ENCODE peak calls at places on chromosomes 13 and 19, in seven cellular contexts. Z is heart right ventricle, K is GM13977, J is fibroblast of lung, Q is upper lobe of right lung, O is H9, W is tibial artery. F is an unnamed sample.

GRCh38 chr19:3760871-3761361 is 576 bp downstream of the APBA3 start:
- DNase-seq in Z (no peak), J (peak; percentile 5), W (no peak), Q (no peak), O (no peak), K (no peak), F (no peak)

GRCh38 chr19:56253737-56254136 is 18.8 kb upstream of the EDDM13 start:
- DNase-seq in O (no peak), Z (no peak), J (peak; percentile 74), Q (no peak), W (no peak), K (peak; percentile 64), F (peak; percentile 70)

GRCh38 chr19:6113616-6114188 is 3.4 kb upstream of the RFX2 start:
- DNase-seq in J (no peak), O (no peak), W (no peak), K (no peak), Q (no peak), Z (no peak), F (no peak)

GRCh38 chr19:52190679-52191293 is 934 bp downstream of the PPP2R1A start:
- DNase-seq in K (no peak), W (peak; percentile 71), J (peak; percentile 51), Z (peak; percentile 32), O (no peak), Q (peak; percentile 70), F (peak; percentile 14)

GRCh38 chr19:18029617-18030338 is 21.8 kb downstream of the ARRDC2 start:
- DNase-seq in O (no peak), J (no peak), K (no peak), Z (no peak), Q (no peak), W (no peak), F (peak; percentile 28)

GRCh38 chr19:16015805-16016173 is 60.5 kb upstream of the TPM4 start:
- DNase-seq in O (no peak), K (no peak), J (no peak), Q (peak; percentile 41), Z (no peak), W (no peak), F (no peak)

GRCh38 chr13:38697197-38697596 is 10.3 kb downstream of the FREM2 start:
- DNase-seq in K (no peak), J (no peak), Q (no peak), O (no peak), W (no peak), Z (no peak), F (no peak)

GRCh38 chr19:4506449-4507149 is 11.7 kb downstream of the PLIN4 start:
- DNase-seq in Z (no peak), W (no peak), K (no peak), Q (no peak), O (no peak), J (peak; percentile 44), F (peak; percentile 44)

GRCh38 chr13:29411493-29411892 is 184.0 kb downstream of the SLC7A1 start:
- DNase-seq in W (no peak), Q (no peak), K (no peak), Z (no peak), O (no peak), J (no peak), F (peak; percentile 64)

GRCh38 chr13:105616313-105617075 is 919.0 kb downstream of the EFNB2 start:
- DNase-seq in Q (no peak), J (peak; percentile 44), W (no peak), O (no peak), K (no peak), Z (no peak), F (no peak)

GRCh38 chr13:72149701-72150100 is 282.7 kb upstream of the DACH1 start:
- DNase-seq in O (no peak), Z (no peak), Q (no peak), J (no peak), W (no peak), K (no peak), F (no peak)

GRCh38 chr19:55082023-55082851 is 6.6 kb downstream of the EPS8L1 start:
- DNase-seq in W (no peak), J (peak; percentile 34), Q (no peak), K (peak; percentile 86), Z (no peak), O (peak; percentile 97), F (no peak)

GRCh38 chr13:23960566-23961156 is 63.4 kb upstream of the C1QTNF9B start:
- DNase-seq in Q (no peak), K (no peak), O (no peak), J (peak; percentile 63), Z (no peak), W (no peak), F (peak; percentile 53)

GRCh38 chr13:55394470-55394869 is 1746.2 kb upstream of the PRR20A start:
- DNase-seq in K (no peak), Z (no peak), W (no peak), Q (no peak), J (no peak), O (no peak), F (no peak)

GRCh38 chr13:31073859-31074718 is 87.6 kb downstream of the HSPH1 start:
- DNase-seq in J (peak; percentile 33), Z (no peak), O (no peak), W (no peak), K (peak; percentile 78), Q (no peak), F (peak; percentile 61)

GRCh38 chr19:18809149-18809978 is 18.3 kb upstream of the COMP start:
- DNase-seq in Z (peak; percentile 49), J (peak; percentile 91), W (peak; percentile 91), K (no peak), O (no peak), Q (no peak), F (peak; percentile 76)

GRCh38 chr13:39370554-39370953 is 232.4 kb downstream of the LHFPL6 start:
- DNase-seq in K (no peak), J (no peak), Z (peak; percentile 37), O (no peak), Q (no peak), W (peak; percentile 84), F (peak; percentile 30)

GRCh38 chr13:39897636-39898035 is 242.2 kb downstream of the COG6 start:
- DNase-seq in O (no peak), J (no peak), Z (no peak), Q (no peak), W (no peak), K (no peak), F (no peak)

GRCh38 chr13:98570929-98571372 is 6.0 kb downstream of the STK24 start:
- DNase-seq in Z (no peak), W (no peak), O (no peak), K (peak; percentile 85), Q (no peak), J (no peak), F (no peak)

GRCh38 chr13:71517004-71517403 is 350.0 kb downstream of the DACH1 start:
- DNase-seq in K (no peak), Q (no peak), O (no peak), J (no peak), Z (no peak), W (no peak), F (no peak)

GRCh38 chr19:30853036-30853435 is 480.9 kb downstream of the ZNF536 start:
- DNase-seq in Z (no peak), K (no peak), J (no peak), W (no peak), O (no peak), Q (no peak), F (no peak)

GRCh38 chr19:16369306-16369663 is 44.7 kb downstream of the KLF2 start:
- DNase-seq in O (no peak), K (no peak), J (no peak), W (no peak), Q (no peak), Z (no peak), F (no peak)

GRCh38 chr19:5903502-5904301 is at the start of gene NDUFA11:
- DNase-seq in W (peak; percentile 97), Z (peak; percentile 97), K (peak; percentile 94), O (peak; percentile 98), Q (peak; percentile 99), J (no peak), F (peak; percentile 96)

GRCh38 chr19:13160557-13160956 is 10.3 kb downstream of the IER2 start:
- DNase-seq in Q (no peak), J (peak; percentile 28), Z (no peak), K (no peak), O (no peak), W (no peak), F (peak; percentile 64)

GRCh38 chr19:34350161-34350561 is 14.8 kb upstream of the GPI start:
- DNase-seq in W (no peak), K (no peak), Q (no peak), Z (no peak), J (no peak), O (no peak), F (no peak)

GRCh38 chr13:94933230-94933751 is 220.9 kb upstream of the SOX21 start:
- DNase-seq in W (no peak), Q (no peak), Z (no peak), O (no peak), K (no peak), J (no peak), F (no peak)

GRCh38 chr13:38166121-38166520 is 183.5 kb upstream of the UFM1 start:
- DNase-seq in J (no peak), Q (no peak), Z (no peak), W (no peak), K (no peak), O (no peak), F (peak; percentile 31)

GRCh38 chr13:94249512-94249911 is 230.0 kb downstream of the DCT start:
- DNase-seq in Q (no peak), Z (no peak), K (no peak), W (no peak), J (peak; percentile 63), O (no peak), F (peak; percentile 62)

GRCh38 chr13:33606692-33607091 is 211.3 kb upstream of the RFC3 start:
- DNase-seq in W (no peak), Z (no peak), O (peak; percentile 39), J (peak; percentile 20), Q (no peak), K (no peak), F (no peak)

GRCh38 chr13:43787998-43788397 is 1.2 kb upstream of the ENOX1 start:
- DNase-seq in O (no peak), Q (no peak), W (no peak), J (peak; percentile 68), K (peak; percentile 12), Z (no peak), F (peak; percentile 54)
- TF ChIP-seq CTCF in O (peak; percentile 36), Q (peak; percentile 23), W (no peak), J (peak; percentile 53), K (no peak), Z (peak; percentile 32), F (peak; percentile 79)

GRCh38 chr19:38544569-38545315 is 73.0 kb downstream of the MAP4K1 start:
- DNase-seq in O (no peak), W (no peak), Q (no peak), K (no peak), J (no peak), Z (no peak), F (peak; percentile 9)
- TF ChIP-seq CTCF in O (no peak), W (no peak), Q (no peak), K (peak; percentile 49), J (peak; percentile 55), Z (no peak), F (peak; percentile 55)

GRCh38 chr19:10621966-10622365 is 3.4 kb upstream of the SLC44A2 start:
- DNase-seq in W (no peak), K (no peak), Z (no peak), O (no peak), J (no peak), Q (no peak), F (no peak)
- TF ChIP-seq CTCF in W (no peak), K (no peak), Z (no peak), O (no peak), J (no peak), Q (no peak), F (no peak)

DNA sequence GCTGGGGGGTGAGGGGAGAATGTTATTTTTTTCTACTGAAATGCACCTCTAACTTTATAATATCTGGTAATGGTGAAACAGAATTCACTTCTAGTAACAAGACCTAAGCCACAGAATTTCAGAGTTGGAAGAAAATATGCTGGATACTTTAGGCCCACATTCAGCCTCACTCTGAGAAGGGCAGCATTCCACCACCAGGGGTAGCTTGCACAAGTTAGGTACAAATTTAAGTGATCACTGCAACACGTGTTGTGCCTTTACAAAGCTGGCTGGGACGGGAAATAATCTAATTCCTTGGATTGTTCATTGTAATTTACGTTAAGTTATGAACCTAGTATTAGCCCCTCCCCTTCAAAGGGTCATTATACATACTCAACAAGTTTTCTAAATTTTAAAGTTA is 192.3 kb downstream of the RGCC start:
- DNase-seq in J (peak; percentile 42), K (no peak), Z (no peak), W (no peak), Q (no peak), O (no peak), F (no peak)
- TF ChIP-seq CTCF in J (peak; percentile 56), K (no peak), Z (peak; percentile 26), W (no peak), Q (no peak), O (peak; percentile 66), F (peak; percentile 65)

F was measured in HFFc6.